ENCODE peak calls at places on chromosome 1, in four cellular contexts. M, U, F and G are unnamed samples.

GRCh38 chr1:154478639-154479038 is 23.4 kb upstream of the TDRD10 start:
- DNase-seq in M (no peak), U (no peak), F (peak; percentile 40), G (no peak)

GRCh38 chr1:232302376-232303049 is 327.4 kb downstream of the SIPA1L2 start:
- DNase-seq in M (no peak), U (no peak), F (no peak), G (no peak)

GRCh38 chr1:220326578-220326977 is 54.3 kb upstream of the RAB3GAP2 start:
- DNase-seq in M (no peak), U (no peak), F (no peak), G (no peak)

GRCh38 chr1:17558541-17558940 is 19.0 kb downstream of the ARHGEF10L start:
- DNase-seq in M (no peak), U (no peak), F (no peak), G (no peak)

GRCh38 chr1:229254910-229255541 is 15.9 kb upstream of the RAB4A start:
- DNase-seq in M (no peak), U (no peak), F (no peak), G (no peak)

GRCh38 chr1:21605964-21606705 is 63.0 kb downstream of the RAP1GAP start:
- DNase-seq in M (no peak), U (no peak), F (no peak), G (no peak)

GRCh38 chr1:1391225-1391624 is 7.9 kb downstream of the CCNL2 start:
- DNase-seq in M (peak; percentile 23), U (no peak), F (no peak), G (no peak)

GRCh38 chr1:221714227-221715116 is 27.4 kb downstream of the DUSP10 start:
- DNase-seq in M (no peak), U (no peak), F (no peak), G (no peak)

GRCh38 chr1:12541274-12542137 is 76.5 kb downstream of the DHRS3 start:
- DNase-seq in M (peak; percentile 81), U (peak; percentile 33), F (peak; percentile 5), G (peak; percentile 87)

GRCh38 chr1:229643996-229644748 is 18.1 kb downstream of the URB2 start:
- DNase-seq in M (no peak), U (no peak), F (no peak), G (no peak)

GRCh38 chr1:108936170-108936569 is 27.1 kb downstream of the CLCC1 start:
- DNase-seq in M (no peak), U (no peak), F (no peak), G (no peak)

GRCh38 chr1:156797212-156797871 is 19.3 kb downstream of the SH2D2A start:
- DNase-seq in M (no peak), U (peak; percentile 50), F (peak; percentile 50), G (no peak)

GRCh38 chr1:21872445-21873079 is 60.5 kb downstream of the LDLRAD2 start:
- DNase-seq in M (peak; percentile 41), U (no peak), F (no peak), G (peak; percentile 55)

GRCh38 chr1:230320804-230321203 is 105.3 kb downstream of the PGBD5 start:
- DNase-seq in M (no peak), U (no peak), F (no peak), G (no peak)

GRCh38 chr1:20074725-20075171 is 4.8 kb downstream of the PLA2G5 start:
- DNase-seq in M (no peak), U (no peak), F (no peak), G (peak; percentile 66)

GRCh38 chr1:53477626-53478025 is 18.4 kb downstream of the DMRTB1 start:
- DNase-seq in M (no peak), U (no peak), F (no peak), G (no peak)

GRCh38 chr1:228228601-228229074 is 20.8 kb downstream of the OBSCN start:
- DNase-seq in M (no peak), U (no peak), F (no peak), G (no peak)

GRCh38 chr1:227945891-227946623 is 1.7 kb downstream of the WNT9A start:
- DNase-seq in M (peak; percentile 94), U (no peak), F (peak; percentile 79), G (peak; percentile 86)

GRCh38 chr1:37480581-37481288 is 6.4 kb downstream of the ZC3H12A start:
- DNase-seq in M (no peak), U (no peak), F (no peak), G (no peak)

GRCh38 chr1:147781056-147781471 is 20.7 kb upstream of the GJA5 start:
- DNase-seq in M (no peak), U (no peak), F (no peak), G (no peak)

GRCh38 chr1:46218443-46218842 is 15.3 kb downstream of the LURAP1 start:
- DNase-seq in M (no peak), U (no peak), F (no peak), G (no peak)

GRCh38 chr1:234954613-234955012 is 174.0 kb downstream of the TOMM20 start:
- DNase-seq in M (no peak), U (no peak), F (no peak), G (no peak)

GRCh38 chr1:162165528-162165927 is 96.0 kb downstream of the NOS1AP start:
- DNase-seq in M (no peak), U (no peak), F (no peak), G (no peak)

GRCh38 chr1:155607708-155608107 is 2.3 kb upstream of the MSTO1 start:
- DNase-seq in M (no peak), U (no peak), F (no peak), G (no peak)

GRCh38 chr1:165696625-165697100 is 1.7 kb downstream of the ALDH9A1 start:
- DNase-seq in M (no peak), U (no peak), F (no peak), G (no peak)

GRCh38 chr1:193402977-193403376 is 216.6 kb upstream of the B3GALT2 start:
- DNase-seq in M (no peak), U (no peak), F (no peak), G (no peak)

GRCh38 chr1:111422546-111423391 is 4.8 kb downstream of the OVGP1 start:
- DNase-seq in M (no peak), U (no peak), F (peak; percentile 76), G (no peak)

GRCh38 chr1:6258675-6259074 is 2.2 kb downstream of the GPR153 start:
- DNase-seq in M (no peak), U (no peak), F (peak; percentile 56), G (no peak)

GRCh38 chr1:150976879-150977694 is 2.5 kb upstream of the CERS2 start:
- DNase-seq in M (peak; percentile 94), U (peak; percentile 40), F (peak; percentile 91), G (peak; percentile 89)

GRCh38 chr1:9419642-9420041 is 119.6 kb upstream of the SLC25A33 start:
- DNase-seq in M (no peak), U (no peak), F (no peak), G (no peak)

GRCh38 chr1:9420835-9421532 is 118.3 kb upstream of the SLC25A33 start:
- DNase-seq in M (no peak), U (no peak), F (no peak), G (no peak)

GRCh38 chr1:9422321-9422720 is 116.9 kb upstream of the SLC25A33 start:
- DNase-seq in M (no peak), U (no peak), F (no peak), G (no peak)

GRCh38 chr1:9422921-9423505 is 116.3 kb upstream of the SLC25A33 start:
- DNase-seq in M (no peak), U (no peak), F (no peak), G (no peak)

DNA sequence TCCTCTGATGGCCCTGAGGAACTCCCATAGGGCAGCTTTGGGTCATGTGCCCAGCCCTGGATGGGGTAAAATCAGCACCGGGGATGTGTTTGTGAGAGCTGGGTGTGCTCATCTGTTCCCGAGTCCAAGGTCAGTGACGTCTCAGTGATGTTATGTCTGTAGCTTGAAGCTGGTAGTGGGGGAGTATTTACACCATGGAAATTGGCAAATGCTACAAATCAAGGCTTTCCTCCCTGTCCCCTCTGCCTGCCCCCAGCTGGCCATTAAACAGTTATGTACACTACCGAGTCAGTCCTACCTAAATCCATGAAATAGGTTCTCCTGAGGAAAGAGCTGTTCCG is 117.8 kb upstream of the SLC25A33 start:
- DNase-seq in M (no peak), U (no peak), F (no peak), G (no peak)
- H3K4me1 ChIP-seq in M (no peaks in the 10 kb centered on the region), U (no peaks in the 10 kb centered on the region), F (no peaks in the 10 kb centered on the region), G (no peaks in the 10 kb centered on the region)

DNA sequence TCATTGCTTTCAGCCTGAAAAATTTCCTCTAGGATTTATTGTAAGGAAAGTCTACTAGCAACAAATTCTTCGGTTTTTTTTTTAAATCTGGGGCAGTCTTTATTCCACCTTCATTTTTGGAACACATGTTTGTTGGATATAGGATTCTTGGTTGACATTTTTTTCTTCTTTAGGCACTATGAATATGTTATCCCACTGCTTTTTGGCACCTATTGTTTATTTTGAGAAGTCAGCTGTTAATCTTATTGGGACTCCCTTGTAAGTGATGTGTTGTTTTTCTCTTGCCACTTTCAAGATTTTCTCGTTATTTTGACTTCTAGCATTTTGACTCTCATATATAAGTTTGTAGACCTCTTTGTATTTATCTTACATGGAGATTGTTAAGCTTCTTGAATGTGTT is 99.3 kb downstream of the NPHS2 start:
- DNase-seq in M (no peak), U (no peak), F (no peak), G (no peak)
- H3K9me3 ChIP-seq in M (peaks cover 3% of the 10 kb centered on the region), U (no peaks in the 10 kb centered on the region), F (peaks cover 17% of the 10 kb centered on the region), G (peaks cover 10% of the 10 kb centered on the region)

DNA sequence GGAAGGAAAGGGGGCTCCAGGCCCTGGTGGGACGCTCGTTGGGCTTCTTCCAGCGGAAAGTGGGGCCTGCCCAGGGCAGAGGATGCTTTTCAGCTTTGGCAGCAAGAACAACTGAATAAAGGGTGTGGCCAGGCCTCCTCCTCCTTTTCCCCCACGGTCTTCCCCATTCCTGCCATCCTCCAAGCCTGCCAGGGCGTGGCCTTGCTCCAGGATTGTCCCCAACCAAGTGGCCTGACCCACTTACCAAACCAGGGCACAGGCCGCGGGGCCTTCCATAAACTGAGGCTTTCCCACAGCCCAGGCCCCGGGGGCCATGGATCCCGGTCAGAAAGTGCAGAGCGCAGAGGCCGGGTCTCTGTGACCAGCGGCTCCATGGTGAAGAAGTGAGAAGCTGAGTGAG is 33.6 kb downstream of the CASZ1 start:
- DNase-seq in M (no peak), U (no peak), F (peak; percentile 42), G (peak; percentile 33)
- H3K4me1 ChIP-seq in M (peaks cover 72% of the 10 kb centered on the region), U (peaks cover 13% of the 10 kb centered on the region), F (peaks cover 43% of the 10 kb centered on the region), G (peaks cover 37% of the 10 kb centered on the region)

GRCh38 chr1:164369698-164370365 is 189.2 kb upstream of the PBX1 start:
- DNase-seq in M (no peak), U (peak; percentile 13), F (no peak), G (no peak)
- H3K9me3 ChIP-seq in M (peaks cover 11% of the 10 kb centered on the region), U (no peaks in the 10 kb centered on the region), F (peaks cover 3% of the 10 kb centered on the region), G (peaks cover 2% of the 10 kb centered on the region)

GRCh38 chr1:61173118-61173517 is 90.8 kb downstream of the NFIA start:
- DNase-seq in M (peak; percentile 72), U (no peak), F (no peak), G (peak; percentile 71)
- H3K4me1 ChIP-seq in M (peaks cover 75% of the 10 kb centered on the region), U (peaks cover 21% of the 10 kb centered on the region), F (peaks cover 3% of the 10 kb centered on the region), G (peaks cover 27% of the 10 kb centered on the region)